ENCODE peak calls at places on chromosomes 12 and 14, in six cellular contexts. N is body of pancreas; T is AG09309; C is GM13976; A is CD4-positive, alpha-beta T cell; Y is GM23338. G is an unnamed sample.

GRCh38 chr12:1591543-1591942 is 2.8 kb downstream of the FBXL14 start:
- DNase-seq in N (no peak), T (no peak), C (no peak), A (no peak), Y (no peak), G (no peak)

GRCh38 chr12:73180734-73181133 is 908.6 kb downstream of the TRHDE start:
- DNase-seq in N (no peak), T (no peak), C (no peak), A (no peak), Y (no peak), G (no peak)

GRCh38 chr14:32006267-32007110 is 70.6 kb upstream of the ARHGAP5 start:
- DNase-seq in N (peak; percentile 13), T (no peak), C (no peak), A (no peak), Y (no peak), G (no peak)

GRCh38 chr14:61466249-61466904 is 145.0 kb downstream of the PRKCH start:
- DNase-seq in N (peak; percentile 54), T (peak; percentile 86), C (no peak), A (no peak), Y (peak; percentile 79), G (no peak)

GRCh38 chr12:106672308-106673085 is 89.7 kb downstream of the RFX4 start:
- DNase-seq in N (no peak), T (no peak), C (no peak), A (no peak), Y (peak; percentile 61), G (no peak)

GRCh38 chr12:131671871-131672270 is 39.0 kb upstream of the SFSWAP start:
- DNase-seq in N (no peak), T (no peak), C (no peak), A (no peak), Y (no peak), G (no peak)

GRCh38 chr12:68538722-68539614 is 71.7 kb upstream of the RAP1B start:
- DNase-seq in N (peak; percentile 46), T (no peak), C (peak; percentile 43), A (peak; percentile 36), Y (peak; percentile 84), G (no peak)

GRCh38 chr12:1594295-1595025 is at the start of gene FBXL14:
- DNase-seq in N (peak; percentile 94), T (no peak), C (peak; percentile 86), A (peak; percentile 87), Y (peak; percentile 96), G (peak; percentile 76)

GRCh38 chr14:88289214-88289613 is 33.9 kb downstream of the KCNK10 start:
- DNase-seq in N (no peak), T (peak; percentile 44), C (no peak), A (no peak), Y (no peak), G (no peak)

GRCh38 chr14:100736269-100737180 is 9.8 kb downstream of the DLK1 start:
- DNase-seq in N (no peak), T (no peak), C (no peak), A (no peak), Y (no peak), G (peak; percentile 34)

DNA sequence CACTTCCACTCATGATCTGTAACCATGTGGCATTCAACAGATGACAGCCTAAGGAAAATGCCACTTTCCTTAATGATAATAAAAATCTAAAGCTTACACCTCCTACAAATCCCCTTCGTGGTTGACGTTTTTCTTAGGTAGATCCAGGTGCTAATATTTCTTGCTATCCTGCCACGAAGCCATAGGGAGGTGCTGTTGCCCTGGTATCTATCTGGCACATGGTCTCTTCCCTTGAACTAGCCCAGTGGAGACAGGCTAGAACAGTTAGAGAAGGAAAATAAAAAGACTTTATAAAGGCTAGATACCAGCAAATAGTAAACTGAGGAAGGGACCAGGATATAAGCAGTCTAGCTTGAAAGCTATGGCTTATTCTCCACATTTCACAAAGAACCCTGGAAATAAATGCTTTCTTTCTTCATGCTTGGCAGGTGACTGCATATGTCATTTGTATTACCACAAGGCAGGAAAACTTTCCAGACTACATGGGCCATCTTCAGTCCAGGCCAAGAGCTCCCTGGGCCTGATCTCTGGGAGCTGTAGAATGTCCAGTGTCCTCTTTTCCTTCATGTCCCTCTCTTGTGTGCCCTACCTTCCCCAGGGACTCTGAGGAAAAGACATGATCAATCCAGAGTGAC is 15.3 kb downstream of the SPIC start:
- DNase-seq in N (peak; percentile 61), T (no peak), C (peak; percentile 46), A (no peak), Y (peak; percentile 78), G (no peak)
- TF ChIP-seq CTCF in N (peak; percentile 78), T (no peak), C (peak; percentile 47), A (no peak), Y (peak; percentile 90), G (no peak)

GRCh38 chr12:28173440-28173839 is 16.8 kb upstream of the CCDC91 start:
- DNase-seq in N (no peak), T (no peak), C (no peak), A (no peak), Y (no peak), G (no peak)

GRCh38 chr12:28176295-28176694 is 14.0 kb upstream of the CCDC91 start:
- DNase-seq in N (no peak), T (no peak), C (no peak), A (no peak), Y (no peak), G (no peak)

GRCh38 chr12:28175098-28175589 is 15.1 kb upstream of the CCDC91 start:
- DNase-seq in N (no peak), T (no peak), C (no peak), A (no peak), Y (no peak), G (no peak)

GRCh38 chr12:28171356-28172060 is 18.7 kb upstream of the CCDC91 start:
- DNase-seq in N (no peak), T (no peak), C (no peak), A (no peak), Y (no peak), G (no peak)

GRCh38 chr12:28172434-28173030 is 17.7 kb upstream of the CCDC91 start:
- DNase-seq in N (peak; percentile 48), T (peak; percentile 44), C (no peak), A (no peak), Y (peak; percentile 66), G (no peak)
- TF ChIP-seq CTCF in N (peak; percentile 67), T (peak; percentile 75), C (peak; percentile 23), A (peak; percentile 20), Y (peak; percentile 77), G (peak; percentile 23)

DNA sequence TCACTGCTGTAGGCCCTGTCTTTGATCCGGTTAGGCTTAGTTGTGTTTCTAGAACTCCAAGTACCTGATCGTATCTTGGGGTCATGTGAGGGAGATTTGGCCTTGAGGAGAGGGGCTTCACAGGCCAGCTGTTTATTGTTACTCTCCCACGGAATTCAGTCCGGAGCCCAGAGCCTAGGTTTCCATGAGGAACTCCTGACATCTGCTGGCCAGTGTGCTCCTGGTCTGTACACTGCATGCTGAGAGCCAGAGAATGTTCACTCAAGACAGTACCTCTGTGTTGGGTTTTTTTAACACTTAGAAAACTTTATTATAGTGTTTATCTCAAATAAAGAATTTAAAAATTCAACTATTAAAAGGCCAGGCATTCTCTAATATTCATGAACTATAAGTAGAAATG is 341.0 kb upstream of the TMEM132C start:
- DNase-seq in N (no peak), T (no peak), C (no peak), A (no peak), Y (peak; percentile 49), G (peak; percentile 42)
- TF ChIP-seq CTCF in N (no peak), T (peak; percentile 79), C (no peak), A (no peak), Y (peak; percentile 68), G (no peak)

DNA sequence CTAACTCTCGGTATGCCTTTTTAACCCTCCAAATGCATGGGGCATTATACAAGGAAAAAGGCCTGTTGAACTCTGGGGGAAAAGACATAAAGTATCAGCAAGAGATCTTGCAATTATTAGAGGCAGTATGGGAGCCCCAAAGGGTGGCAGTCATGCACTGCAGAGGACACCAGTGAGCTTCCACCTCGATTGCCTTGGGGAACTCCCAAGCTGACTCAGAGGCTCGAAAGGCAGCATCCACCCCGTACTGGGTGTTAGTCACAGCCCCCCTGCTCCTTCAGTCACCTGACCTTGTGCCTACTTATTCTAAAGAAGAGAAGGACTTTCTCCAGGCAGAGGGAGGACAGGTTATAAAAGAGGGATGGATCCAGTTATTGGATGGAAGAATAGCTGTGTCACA is 781.4 kb upstream of the TMEM132C start:
- DNase-seq in N (no peak), T (peak; percentile 87), C (no peak), A (no peak), Y (no peak), G (no peak)
- TF ChIP-seq CTCF in N (no peak), T (peak; percentile 80), C (no peak), A (no peak), Y (peak; percentile 6), G (no peak)

DNA sequence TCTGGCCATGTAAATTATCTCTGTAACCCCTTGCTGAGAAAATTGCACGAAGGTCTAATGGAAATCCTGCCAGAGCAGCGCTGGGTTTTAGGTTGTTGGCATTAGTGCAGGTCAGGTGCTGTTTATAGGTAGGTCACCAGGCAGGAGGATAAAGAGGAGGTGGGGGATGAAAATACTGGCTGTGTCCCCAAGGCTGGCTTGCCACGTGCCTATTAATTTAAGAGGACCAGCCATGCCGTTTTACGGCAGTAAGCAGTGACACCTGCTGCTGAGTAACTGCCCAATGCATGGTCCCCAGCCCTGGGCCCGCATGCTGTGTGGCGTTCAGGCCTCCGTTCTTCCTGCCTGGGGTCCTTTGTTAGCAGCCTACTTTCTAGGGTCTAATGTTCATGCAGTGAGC is 67.2 kb downstream of the WDR20 start:
- DNase-seq in N (peak; percentile 70), T (no peak), C (no peak), A (no peak), Y (no peak), G (no peak)
- TF ChIP-seq CTCF in N (peak; percentile 48), T (no peak), C (no peak), A (no peak), Y (peak; percentile 45), G (no peak)

GRCh38 chr12:90163975-90164374 is 455.3 kb upstream of the ATP2B1 start:
- DNase-seq in N (no peak), T (no peak), C (no peak), A (no peak), Y (peak; percentile 39), G (no peak)
- TF ChIP-seq CTCF in N (no peak), T (no peak), C (no peak), A (no peak), Y (peak; percentile 64), G (no peak)

GRCh38 chr12:97716356-97716755 is 253.8 kb downstream of the RMST start:
- DNase-seq in N (no peak), T (no peak), C (no peak), A (no peak), Y (peak; percentile 67), G (no peak)
- TF ChIP-seq CTCF in N (peak; percentile 33), T (no peak), C (peak; percentile 13), A (no peak), Y (peak; percentile 84), G (peak; percentile 23)